ENCODE peak calls at places on chromosome 2, in four cellular contexts. L is mucosa of descending colon, I is A172, Z is colonic mucosa. X is an unnamed sample.

GRCh38 chr2:20326163-20326780 is 24.4 kb downstream of the PUM2 start:
- DNase-seq in I (peak), Z (peak), L (no peak), X (peak)

GRCh38 chr2:178514664-178515063 is 34.4 kb downstream of the PLEKHA3 start:
- DNase-seq in I (peak), Z (no peak), L (no peak), X (no peak)

GRCh38 chr2:130319536-130319935 is 23.2 kb upstream of the IMP4 start:
- DNase-seq in L (no peak), I (no peak), Z (no peak), X (no peak)

GRCh38 chr2:237134831-237135230 is 49.1 kb downstream of the COPS8 start:
- DNase-seq in Z (no peak), L (no peak), I (no peak), X (no peak)

GRCh38 chr2:208142255-208142924 is 3.6 kb downstream of the CRYGB start:
- DNase-seq in L (no peak), I (no peak), Z (no peak), X (no peak)

GRCh38 chr2:70679244-70679643 is 88.8 kb downstream of the ADD2 start:
- DNase-seq in I (no peak), Z (no peak), L (no peak), X (no peak)

GRCh38 chr2:133633851-133634250 is 65.6 kb upstream of the NCKAP5 start:
- DNase-seq in Z (no peak), I (peak), L (no peak), X (no peak)

GRCh38 chr2:151481744-151482143 is 72.0 kb downstream of the RIF1 start:
- DNase-seq in L (no peak), I (no peak), Z (no peak), X (no peak)

GRCh38 chr2:237471457-237472186 is 15.4 kb upstream of the MLPH start:
- DNase-seq in L (no peak), I (peak), Z (no peak), X (no peak)

X was measured in right lobe of liver.